ENCODE peak calls at places on chromosomes 4 and X, in eight cellular contexts. Z is ovary, N is transverse colon, O is fibroblast of lung, I is mesendoderm, U is astrocyte, X is GM23248, D is right lobe of liver. S is an unnamed sample. For H3K27me3, the result is how much of the 10 kb centered on the place peaks cover.

GRCh38 chrX:153032397-153033118 is 23.7 kb upstream of the PNMA3 start:
- DNase-seq in Z (peak), N (peak), O (peak), I (peak), U (no peak), X (peak), D (peak), S (no peak)

GRCh38 chrX:55778322-55778721 is 60.8 kb downstream of the RRAGB start:
- DNase-seq in Z (no peak), N (no peak), O (peak), I (peak), U (no peak), X (peak), D (no peak), S (no peak)

GRCh38 chrX:130228871-130229270 is 39.8 kb downstream of the ZNF280C start:
- DNase-seq in Z (no peak), N (no peak), O (no peak), I (no peak), U (no peak), X (no peak), D (no peak), S (no peak)

GRCh38 chrX:18252644-18253359 is 32.1 kb upstream of the BEND2 start:
- DNase-seq in Z (no peak), N (no peak), O (no peak), I (no peak), U (no peak), X (peak), D (no peak), S (no peak)

GRCh38 chr4:94561249-94562024 is 109.7 kb downstream of the PDLIM5 start:
- DNase-seq in Z (no peak), N (no peak), O (peak), I (no peak), U (peak), X (peak), D (no peak), S (no peak)

GRCh38 chrX:80181079-80181478 is 166.5 kb downstream of the TBX22 start:
- DNase-seq in Z (no peak), N (no peak), O (no peak), I (peak), U (no peak), X (no peak), D (no peak), S (no peak)

GRCh38 chr4:61604054-61604453 is 403.9 kb downstream of the ADGRL3 start:
- DNase-seq in Z (no peak), N (no peak), O (no peak), I (no peak), U (no peak), X (no peak), D (no peak), S (no peak)

GRCh38 chrX:71103110-71103983 is 3.2 kb downstream of the CXorf65 start:
- DNase-seq in Z (no peak), N (peak), O (no peak), I (peak), U (no peak), X (peak), D (peak), S (no peak)

GRCh38 chrX:38558681-38559080 is 2.7 kb upstream of the TSPAN7 start:
- DNase-seq in Z (no peak), N (no peak), O (no peak), I (no peak), U (no peak), X (peak), D (no peak), S (no peak)

GRCh38 chr4:95180531-95181315 is 368.1 kb downstream of the UNC5C start:
- DNase-seq in Z (no peak), N (no peak), O (no peak), I (no peak), U (no peak), X (no peak), D (no peak), S (no peak)

GRCh38 chr4:61866357-61867030 is 666.4 kb downstream of the ADGRL3 start:
- DNase-seq in Z (no peak), N (no peak), O (no peak), I (no peak), U (no peak), X (no peak), D (no peak), S (no peak)

DNA sequence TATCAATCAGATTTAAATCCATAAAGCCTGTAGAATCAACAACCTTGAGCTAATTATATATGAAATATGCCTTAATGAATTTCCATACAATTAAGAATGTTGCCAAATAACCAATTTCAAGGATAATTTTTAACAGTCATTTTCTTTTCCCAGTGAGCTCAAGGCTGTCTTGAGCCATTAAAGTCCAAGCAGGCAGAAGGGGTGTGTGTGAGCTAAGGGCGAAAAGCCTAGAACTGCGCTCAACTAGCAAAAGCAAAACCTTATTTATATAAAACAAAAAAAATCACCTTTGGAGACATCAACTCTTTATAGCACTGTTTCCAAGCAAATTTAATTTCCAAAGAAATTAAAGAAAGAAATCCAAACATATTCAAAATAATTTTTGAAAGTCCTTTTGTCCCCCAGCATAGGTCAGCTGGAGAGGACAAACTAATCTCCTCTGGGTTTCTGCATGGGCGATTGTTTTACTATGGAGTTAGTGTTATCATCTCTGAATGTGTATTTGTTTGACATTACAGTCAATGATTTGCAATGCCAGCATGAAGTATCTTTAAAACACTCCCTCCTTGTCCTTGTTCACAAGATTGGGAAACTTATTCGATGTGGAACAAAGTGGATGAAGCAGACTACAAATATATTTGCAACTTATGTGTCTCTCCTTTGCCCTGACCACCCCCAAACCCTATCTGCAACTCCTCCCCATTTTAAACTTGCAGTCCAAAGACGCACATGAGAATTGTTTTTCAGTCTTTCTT is 1.3 kb upstream of the PITX2 start:
- DNase-seq in Z (no peak), N (no peak), O (no peak), I (peak), U (no peak), X (no peak), D (no peak), S (no peak)
- H3K27me3 ChIP-seq in Z (under half), N (half or more), O (half or more), I (under half), U (half or more), X (under half), D (half or more), S (under half)

GRCh38 chr4:1534076-1534872 is 128.0 kb upstream of the NKX1-1 start:
- DNase-seq in Z (no peak), N (no peak), O (no peak), I (no peak), U (no peak), X (no peak), D (peak), S (no peak)
- H3K27me3 ChIP-seq in Z (under half), N (under half), O (under half), I (under half), U (under half), X (under half), D (under half), S (under half)

DNA sequence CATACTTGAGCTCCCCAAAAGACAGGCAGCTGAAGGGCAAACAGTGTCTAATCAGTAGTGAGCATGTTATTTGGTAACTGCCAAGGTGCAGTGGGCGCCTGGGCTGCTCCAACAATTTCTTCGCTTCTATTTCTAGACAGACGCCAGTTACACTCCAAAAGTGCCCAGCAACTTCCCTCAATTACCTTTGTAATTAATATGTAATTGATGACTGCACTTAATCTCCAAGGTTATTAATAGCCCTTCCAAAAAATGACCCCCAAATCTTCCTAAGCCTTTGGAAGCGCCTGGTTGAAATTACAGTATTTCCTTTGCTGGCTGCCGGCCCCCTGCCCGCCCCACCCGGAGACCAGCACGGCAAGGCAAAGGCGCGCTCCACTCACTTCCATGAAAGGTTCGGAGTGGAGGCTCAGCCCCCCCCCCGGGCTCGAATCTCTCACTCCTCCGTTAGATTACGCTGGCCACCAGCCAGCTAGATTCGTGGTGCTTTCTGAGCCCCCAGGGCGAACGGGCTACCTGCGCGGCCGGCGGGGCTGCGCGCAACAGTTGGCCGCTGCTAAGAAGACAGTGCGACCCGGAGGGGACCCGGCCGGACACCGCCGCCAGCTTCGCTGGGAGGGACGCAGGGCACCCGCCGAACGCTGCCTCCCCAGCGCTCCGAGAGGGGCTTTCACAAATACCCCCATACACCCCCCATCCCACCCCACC is 1.9 kb downstream of the GPC4 start:
- DNase-seq in Z (peak), N (peak), O (no peak), I (no peak), U (no peak), X (no peak), D (no peak), S (no peak)
- H3K27me3 ChIP-seq in Z (under half), N (under half), O (under half), I (under half), U (under half), X (under half), D (under half), S (under half)

GRCh38 chrX:619812-620493 is 10.6 kb upstream of the SHOX start:
- DNase-seq in Z (no peak), N (no peak), O (no peak), I (no peak), U (no peak), X (no peak), D (no peak), S (no peak)
- H3K27me3 ChIP-seq in Z (under half), N (half or more), O (under half), I (half or more), U (under half), X (under half), D (under half), S (under half)